ENCODE peak calls at places on chromosomes 16 and 17, in four cellular contexts. One of them, this sample, is unnamed.

GRCh38 chr17:7590743-7591142 is 849 bp upstream of the SOX15 start:
- DNase-seq in pancreas: no peak
- DNase-seq in GM13977: no peak
- DNase-seq in AG08395: peak
- DNase-seq in this sample: no peak

GRCh38 chr17:33562792-33563191 is 269.7 kb upstream of the ASIC2 start:
- DNase-seq in GM13977: no peak
- DNase-seq in pancreas: no peak
- DNase-seq in AG08395: no peak
- DNase-seq in this sample: no peak

GRCh38 chr16:67336646-67337045 is 10.0 kb downstream of the LRRC36 start:
- DNase-seq in AG08395: no peak
- DNase-seq in pancreas: no peak
- DNase-seq in GM13977: no peak
- DNase-seq in this sample: no peak

GRCh38 chr17:50222922-50223321 is 21.5 kb upstream of the COL1A1 start:
- DNase-seq in GM13977: no peak
- DNase-seq in AG08395: no peak
- DNase-seq in pancreas: no peak
- DNase-seq in this sample: no peak

GRCh38 chr17:68589086-68589485 is 12.1 kb downstream of the FAM20A start:
- DNase-seq in GM13977: no peak
- DNase-seq in pancreas: no peak
- DNase-seq in AG08395: no peak
- DNase-seq in this sample: no peak

GRCh38 chr17:45283711-45284110 is 21.8 kb upstream of the SPATA32 start:
- DNase-seq in pancreas: no peak
- DNase-seq in AG08395: no peak
- DNase-seq in GM13977: no peak
- DNase-seq in this sample: no peak

GRCh38 chr16:3054965-3055733 is 8.8 kb downstream of the MMP25 start:
- DNase-seq in pancreas: no peak
- DNase-seq in AG08395: no peak
- DNase-seq in GM13977: peak
- DNase-seq in this sample: no peak

GRCh38 chr17:28575126-28575795 is 1.4 kb downstream of the ALDOC start:
- DNase-seq in AG08395: no peak
- DNase-seq in GM13977: no peak
- DNase-seq in pancreas: no peak
- DNase-seq in this sample: no peak

GRCh38 chr16:85302018-85302847 is 190.0 kb upstream of the CIBAR2 start:
- DNase-seq in AG08395: peak
- DNase-seq in GM13977: no peak
- DNase-seq in pancreas: no peak
- DNase-seq in this sample: no peak

GRCh38 chr17:71494456-71494855 is 626.4 kb upstream of the SOX9 start:
- DNase-seq in pancreas: no peak
- DNase-seq in AG08395: peak
- DNase-seq in GM13977: no peak
- DNase-seq in this sample: no peak

GRCh38 chr17:57861737-57862409 is 12.0 kb upstream of the MRPS23 start:
- DNase-seq in pancreas: peak
- DNase-seq in GM13977: peak
- DNase-seq in AG08395: peak
- DNase-seq in this sample: no peak

GRCh38 chr17:10105513-10106001 is 92.8 kb downstream of the GAS7 start:
- DNase-seq in pancreas: no peak
- DNase-seq in GM13977: no peak
- DNase-seq in AG08395: peak
- DNase-seq in this sample: peak

GRCh38 chr17:64503821-64504768 is 2.0 kb downstream of the DDX5 start:
- DNase-seq in GM13977: no peak
- DNase-seq in AG08395: no peak
- DNase-seq in pancreas: no peak
- DNase-seq in this sample: no peak

GRCh38 chr17:39867891-39868553 is at the start of gene ZPBP2:
- DNase-seq in GM13977: no peak
- DNase-seq in pancreas: no peak
- DNase-seq in AG08395: no peak
- DNase-seq in this sample: no peak

GRCh38 chr17:77354721-77355455 is 214.1 kb downstream of the SEC14L1 start:
- DNase-seq in AG08395: peak
- DNase-seq in pancreas: no peak
- DNase-seq in GM13977: no peak
- DNase-seq in this sample: peak

GRCh38 chr17:78935419-78936323 is 10.5 kb upstream of the TIMP2 start:
- DNase-seq in pancreas: no peak
- DNase-seq in GM13977: no peak
- DNase-seq in AG08395: peak
- DNase-seq in this sample: peak

This sample was measured in stromal cell of bone marrow.